ENCODE peak calls at places on chromosomes 1 and 21, in seven cellular contexts. I, J, Y, Z, P, E and W are unnamed samples.

GRCh38 chr1:83500987-83501591 is 497.8 kb downstream of the TTLL7 start:
- DNase-seq in I (no peak), J (no peak), Y (no peak), Z (no peak), P (no peak), E (no peak), W (no peak)

GRCh38 chr1:54081306-54082270 is 28.2 kb downstream of the TCEANC2 start:
- DNase-seq in I (peak; percentile 26), J (no peak), Y (peak; percentile 62), Z (peak; percentile 59), P (peak; percentile 36), E (peak; percentile 76), W (peak; percentile 68)

GRCh38 chr1:184093071-184093470 is 41.5 kb downstream of the TSEN15 start:
- DNase-seq in I (no peak), J (no peak), Y (no peak), Z (no peak), P (no peak), E (no peak), W (no peak)

GRCh38 chr1:24803220-24803619 is 58.0 kb downstream of the CLIC4 start:
- DNase-seq in I (no peak), J (no peak), Y (no peak), Z (no peak), P (no peak), E (no peak), W (no peak)

GRCh38 chr1:39416609-39417008 is 74.8 kb upstream of the BMP8A start:
- DNase-seq in I (peak; percentile 52), J (no peak), Y (no peak), Z (no peak), P (no peak), E (no peak), W (no peak)

GRCh38 chr1:228282329-228283042 is 74.6 kb downstream of the OBSCN start:
- DNase-seq in I (peak; percentile 14), J (peak; percentile 70), Y (no peak), Z (no peak), P (no peak), E (no peak), W (peak; percentile 93)

GRCh38 chr1:168506204-168506819 is 37.5 kb downstream of the XCL2 start:
- DNase-seq in I (peak; percentile 74), J (no peak), Y (no peak), Z (no peak), P (no peak), E (no peak), W (no peak)

GRCh38 chr1:21261551-21262281 is 28.5 kb downstream of the ECE1 start:
- DNase-seq in I (peak; percentile 91), J (peak; percentile 89), Y (no peak), Z (no peak), P (peak; percentile 79), E (peak; percentile 71), W (peak; percentile 81)

GRCh38 chr1:14707774-14708450 is 109.4 kb downstream of the KAZN start:
- DNase-seq in I (no peak), J (no peak), Y (no peak), Z (no peak), P (no peak), E (no peak), W (no peak)

GRCh38 chr1:190738321-190738720 is 260.7 kb upstream of the BRINP3 start:
- DNase-seq in I (peak; percentile 25), J (no peak), Y (no peak), Z (no peak), P (no peak), E (no peak), W (no peak)

GRCh38 chr1:63126104-63126503 is 196.3 kb upstream of the FOXD3 start:
- DNase-seq in I (no peak), J (no peak), Y (no peak), Z (no peak), P (no peak), E (peak; percentile 38), W (no peak)

GRCh38 chr1:11787251-11787803 is 18.4 kb downstream of the MTHFR start:
- DNase-seq in I (peak; percentile 45), J (no peak), Y (no peak), Z (no peak), P (peak; percentile 70), E (peak; percentile 86), W (peak; percentile 80)

GRCh38 chr1:185360714-185361113 is 43.7 kb upstream of the IVNS1ABP start:
- DNase-seq in I (peak; percentile 52), J (no peak), Y (no peak), Z (no peak), P (no peak), E (no peak), W (no peak)

GRCh38 chr1:205456383-205456867 is 580 bp upstream of the BLACAT1 start:
- DNase-seq in I (no peak), J (no peak), Y (no peak), Z (no peak), P (no peak), E (no peak), W (no peak)

GRCh38 chr1:162530318-162530984 is 31.1 kb upstream of the UAP1 start:
- DNase-seq in I (no peak), J (no peak), Y (no peak), Z (no peak), P (no peak), E (no peak), W (no peak)

GRCh38 chr1:156104065-156104810 is 10.3 kb upstream of the LMNA start:
- DNase-seq in I (peak; percentile 72), J (peak; percentile 95), Y (peak; percentile 82), Z (peak; percentile 61), P (peak; percentile 69), E (peak; percentile 89), W (peak; percentile 80)

GRCh38 chr21:33266050-33266783 is at the start of gene IL10RB:
- DNase-seq in I (peak; percentile 25), J (peak; percentile 84), Y (peak; percentile 77), Z (peak; percentile 73), P (peak; percentile 81), E (peak; percentile 83), W (peak; percentile 82)

GRCh38 chr1:1617516-1617915 is 2.2 kb downstream of the MIB2 start:
- DNase-seq in I (no peak), J (no peak), Y (no peak), Z (no peak), P (no peak), E (no peak), W (no peak)

GRCh38 chr1:89863165-89863835 is 42.5 kb downstream of the LRRC8D start:
- DNase-seq in I (no peak), J (no peak), Y (no peak), Z (no peak), P (no peak), E (no peak), W (no peak)

GRCh38 chr1:182611787-182612186 is 7.6 kb upstream of the RGS16 start:
- DNase-seq in I (no peak), J (no peak), Y (no peak), Z (no peak), P (no peak), E (no peak), W (no peak)

GRCh38 chr1:69568435-69569280 is 936 bp downstream of the LRRC7 start:
- DNase-seq in I (no peak), J (no peak), Y (no peak), Z (no peak), P (no peak), E (no peak), W (no peak)

GRCh38 chr1:34597877-34598514 is 156.9 kb upstream of the GJB5 start:
- DNase-seq in I (peak; percentile 27), J (no peak), Y (peak; percentile 46), Z (peak; percentile 37), P (peak; percentile 46), E (peak; percentile 57), W (peak; percentile 33)

DNA sequence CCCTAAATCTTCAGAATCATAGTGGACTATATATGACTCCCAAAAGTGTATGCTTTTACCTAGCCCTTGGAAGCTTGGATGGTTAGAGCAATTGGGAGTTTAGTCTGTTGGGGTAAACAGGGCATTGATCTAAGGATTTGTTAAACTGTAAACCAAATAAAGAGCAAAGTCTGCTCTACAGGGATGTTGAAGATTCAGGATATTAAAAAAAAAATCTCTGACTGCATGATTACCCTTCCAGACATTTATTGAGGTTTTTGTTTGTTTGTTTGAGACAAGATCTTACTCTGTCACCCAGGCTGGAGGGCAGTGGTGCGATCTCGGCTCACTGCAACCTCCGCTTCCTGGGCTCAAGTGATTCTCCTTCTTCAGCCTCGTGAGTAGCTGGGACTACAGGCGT is 31.6 kb downstream of the PBX1 start:
- DNase-seq in I (no peak), J (no peak), Y (no peak), Z (no peak), P (no peak), E (no peak), W (no peak)
- H3K4me1 ChIP-seq in I (peaks cover 19% of the 10 kb centered on the region), J (peaks cover 28% of the 10 kb centered on the region), Y (no peaks in the 10 kb centered on the region), Z (no peaks in the 10 kb centered on the region), P (peaks cover 75% of the 10 kb centered on the region), E (peaks cover 11% of the 10 kb centered on the region), W (peaks cover 4% of the 10 kb centered on the region)

GRCh38 chr1:40475268-40475667 is 1.8 kb upstream of the ZFP69 start:
- DNase-seq in I (no peak), J (no peak), Y (no peak), Z (no peak), P (no peak), E (no peak), W (no peak)

DNA sequence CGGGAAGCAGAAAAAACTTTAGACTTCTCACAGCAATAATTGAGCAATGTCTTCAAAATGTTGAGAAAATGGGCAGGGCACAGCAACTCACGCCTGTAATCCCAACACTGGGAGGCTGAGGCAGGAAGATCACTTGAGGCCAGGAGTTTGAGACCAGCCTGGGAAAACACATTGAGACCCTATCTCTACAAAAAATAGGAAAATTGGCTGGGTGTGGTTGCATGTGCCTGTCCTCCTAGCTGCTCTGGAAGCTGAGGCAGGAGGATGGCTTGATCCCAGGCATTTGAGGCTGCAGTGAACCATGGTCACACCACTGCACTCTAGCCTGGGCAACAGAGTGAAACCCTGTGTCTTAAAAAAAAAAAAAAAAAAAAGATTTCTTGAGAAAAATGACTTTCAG is 7.8 kb upstream of the ZFP69 start:
- DNase-seq in I (no peak), J (no peak), Y (no peak), Z (no peak), P (no peak), E (no peak), W (no peak)
- H3K9me3 ChIP-seq in I (peaks cover 48% of the 10 kb centered on the region), J (peaks cover 27% of the 10 kb centered on the region), Y (peaks cover 48% of the 10 kb centered on the region), Z (peaks cover 64% of the 10 kb centered on the region), P (peaks cover 94% of the 10 kb centered on the region), E (peaks cover 18% of the 10 kb centered on the region), W (peaks cover 33% of the 10 kb centered on the region)

DNA sequence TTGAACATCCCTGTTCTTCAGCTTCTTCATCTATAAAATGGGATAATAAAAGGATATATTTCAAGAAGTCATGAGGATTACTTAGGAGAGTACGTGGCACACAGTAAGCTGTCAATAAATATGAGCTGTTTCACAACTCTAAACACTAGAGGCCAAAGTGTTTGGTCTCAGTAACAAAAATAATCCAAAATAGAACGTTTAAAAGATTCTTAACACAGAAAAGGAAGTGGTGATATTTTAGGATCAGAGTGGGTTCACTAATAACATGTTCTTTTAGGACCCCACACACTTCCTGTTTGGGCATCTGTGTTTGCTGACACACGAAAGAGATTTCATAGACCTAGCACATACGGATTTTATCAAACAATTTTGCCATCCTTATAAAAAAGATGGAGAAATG is 32.9 kb downstream of the TNFSF18 start:
- DNase-seq in I (no peak), J (no peak), Y (no peak), Z (no peak), P (no peak), E (no peak), W (no peak)
- H3K4me1 ChIP-seq in I (no peaks in the 10 kb centered on the region), J (no peaks in the 10 kb centered on the region), Y (no peaks in the 10 kb centered on the region), Z (peaks cover 4% of the 10 kb centered on the region), P (no peaks in the 10 kb centered on the region), E (peaks cover 18% of the 10 kb centered on the region), W (no peaks in the 10 kb centered on the region)

DNA sequence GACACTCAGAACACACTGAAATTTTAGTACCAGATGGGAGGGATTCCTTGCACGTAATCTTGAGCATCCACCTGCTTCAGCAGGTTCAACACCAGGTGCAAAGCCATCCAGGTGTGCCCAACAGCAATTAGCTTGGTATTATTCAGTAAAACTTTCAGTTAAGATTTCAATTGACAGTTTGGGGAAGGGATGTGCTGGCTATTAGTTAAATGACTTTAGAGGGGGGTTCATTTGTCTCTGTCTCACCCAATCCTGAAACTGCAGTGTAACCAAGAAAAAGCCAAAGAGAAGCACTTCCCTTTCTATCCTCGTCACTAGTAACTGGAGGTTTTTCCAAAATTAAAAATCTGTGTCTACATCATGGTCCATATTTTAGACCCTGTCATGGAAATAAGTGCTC is 90.9 kb downstream of the PIK3R3 start:
- DNase-seq in I (no peak), J (no peak), Y (no peak), Z (no peak), P (no peak), E (no peak), W (no peak)
- H3K9me3 ChIP-seq in I (no peaks in the 10 kb centered on the region), J (no peaks in the 10 kb centered on the region), Y (no peaks in the 10 kb centered on the region), Z (no peaks in the 10 kb centered on the region), P (no peaks in the 10 kb centered on the region), E (no peaks in the 10 kb centered on the region), W (no peaks in the 10 kb centered on the region)